ENCODE peak calls at places on chromosomes 1 and 21, in seven cellular contexts. One of them, this sample, is unnamed. For H3K4me1, the result is how much of the 10 kb centered on the place peaks cover.

GRCh38 chr21:18725653-18726052 is 322.1 kb upstream of the TMPRSS15 start:
- DNase-seq in tibial artery: no peak
- DNase-seq in left ventricle myocardium inferior: no peak
- DNase-seq in fibroblast of lung: no peak
- DNase-seq in heart left ventricle: no peak
- DNase-seq in right atrium auricular region: no peak
- DNase-seq in K562: no peak
- DNase-seq in this sample: no peak

GRCh38 chr1:27773732-27774445 is 870 bp downstream of the STX12 start:
- DNase-seq in tibial artery: no peak
- DNase-seq in left ventricle myocardium inferior: no peak
- DNase-seq in fibroblast of lung: peak
- DNase-seq in heart left ventricle: peak
- DNase-seq in right atrium auricular region: no peak
- DNase-seq in K562: no peak
- DNase-seq in this sample: no peak

GRCh38 chr1:11045428-11046269 is 1.4 kb downstream of the MASP2 start:
- DNase-seq in tibial artery: no peak
- DNase-seq in left ventricle myocardium inferior: no peak
- DNase-seq in fibroblast of lung: no peak
- DNase-seq in heart left ventricle: no peak
- DNase-seq in right atrium auricular region: no peak
- DNase-seq in K562: peak
- DNase-seq in this sample: peak

GRCh38 chr1:226132731-226133503 is 53.6 kb downstream of the ACBD3 start:
- DNase-seq in tibial artery: no peak
- DNase-seq in left ventricle myocardium inferior: no peak
- DNase-seq in fibroblast of lung: no peak
- DNase-seq in heart left ventricle: no peak
- DNase-seq in right atrium auricular region: peak
- DNase-seq in K562: no peak
- DNase-seq in this sample: peak

GRCh38 chr21:35071347-35071746 is 22.2 kb upstream of the RUNX1 start:
- DNase-seq in tibial artery: no peak
- DNase-seq in left ventricle myocardium inferior: no peak
- DNase-seq in fibroblast of lung: no peak
- DNase-seq in heart left ventricle: no peak
- DNase-seq in right atrium auricular region: no peak
- DNase-seq in K562: no peak
- DNase-seq in this sample: no peak

GRCh38 chr1:166064324-166064926 is 102.4 kb downstream of the FAM78B start:
- DNase-seq in tibial artery: no peak
- DNase-seq in left ventricle myocardium inferior: no peak
- DNase-seq in fibroblast of lung: no peak
- DNase-seq in heart left ventricle: peak
- DNase-seq in right atrium auricular region: no peak
- DNase-seq in K562: no peak
- DNase-seq in this sample: no peak

GRCh38 chr1:1351511-1352427 is 2.6 kb upstream of the DVL1 start:
- DNase-seq in tibial artery: no peak
- DNase-seq in left ventricle myocardium inferior: peak
- DNase-seq in fibroblast of lung: peak
- DNase-seq in heart left ventricle: peak
- DNase-seq in right atrium auricular region: peak
- DNase-seq in K562: no peak
- DNase-seq in this sample: peak

GRCh38 chr1:235502601-235503332 is 1.5 kb downstream of the B3GALNT2 start:
- DNase-seq in tibial artery: no peak
- DNase-seq in left ventricle myocardium inferior: no peak
- DNase-seq in fibroblast of lung: peak
- DNase-seq in heart left ventricle: no peak
- DNase-seq in right atrium auricular region: no peak
- DNase-seq in K562: no peak
- DNase-seq in this sample: no peak

GRCh38 chr21:41369105-41369914 is 7.5 kb downstream of the MX2 start:
- DNase-seq in tibial artery: peak
- DNase-seq in left ventricle myocardium inferior: peak
- DNase-seq in fibroblast of lung: no peak
- DNase-seq in heart left ventricle: peak
- DNase-seq in right atrium auricular region: no peak
- DNase-seq in K562: no peak
- DNase-seq in this sample: peak

GRCh38 chr1:11321656-11322491 is 48.9 kb downstream of the UBIAD1 start:
- DNase-seq in tibial artery: no peak
- DNase-seq in left ventricle myocardium inferior: no peak
- DNase-seq in fibroblast of lung: no peak
- DNase-seq in heart left ventricle: no peak
- DNase-seq in right atrium auricular region: no peak
- DNase-seq in K562: no peak
- DNase-seq in this sample: no peak

GRCh38 chr1:184283999-184284398 is 102.8 kb upstream of the C1orf21 start:
- DNase-seq in tibial artery: no peak
- DNase-seq in left ventricle myocardium inferior: peak
- DNase-seq in fibroblast of lung: peak
- DNase-seq in heart left ventricle: peak
- DNase-seq in right atrium auricular region: no peak
- DNase-seq in K562: no peak
- DNase-seq in this sample: peak

GRCh38 chr1:117045644-117046043 is 14.5 kb upstream of the TTF2 start:
- DNase-seq in tibial artery: no peak
- DNase-seq in left ventricle myocardium inferior: no peak
- DNase-seq in fibroblast of lung: no peak
- DNase-seq in heart left ventricle: no peak
- DNase-seq in right atrium auricular region: no peak
- DNase-seq in K562: no peak
- DNase-seq in this sample: no peak

GRCh38 chr1:94612555-94613204 is 71.1 kb upstream of the F3 start:
- DNase-seq in tibial artery: no peak
- DNase-seq in left ventricle myocardium inferior: no peak
- DNase-seq in fibroblast of lung: no peak
- DNase-seq in heart left ventricle: no peak
- DNase-seq in right atrium auricular region: no peak
- DNase-seq in K562: no peak
- DNase-seq in this sample: no peak

GRCh38 chr1:9852410-9853301 is 28.9 kb upstream of the CLSTN1 start:
- DNase-seq in tibial artery: no peak
- DNase-seq in left ventricle myocardium inferior: no peak
- DNase-seq in fibroblast of lung: peak
- DNase-seq in heart left ventricle: no peak
- DNase-seq in right atrium auricular region: peak
- DNase-seq in K562: no peak
- DNase-seq in this sample: no peak

GRCh38 chr1:67807282-67807681 is 26.0 kb downstream of the GNG12 start:
- DNase-seq in tibial artery: no peak
- DNase-seq in left ventricle myocardium inferior: no peak
- DNase-seq in fibroblast of lung: no peak
- DNase-seq in heart left ventricle: no peak
- DNase-seq in right atrium auricular region: no peak
- DNase-seq in K562: no peak
- DNase-seq in this sample: no peak

GRCh38 chr1:207868252-207868768 is 42.6 kb downstream of the CD34 start:
- DNase-seq in tibial artery: peak
- DNase-seq in left ventricle myocardium inferior: peak
- DNase-seq in fibroblast of lung: no peak
- DNase-seq in heart left ventricle: peak
- DNase-seq in right atrium auricular region: no peak
- DNase-seq in K562: peak
- DNase-seq in this sample: peak

GRCh38 chr1:205170532-205171269 is 40.8 kb downstream of the DSTYK start:
- DNase-seq in tibial artery: no peak
- DNase-seq in left ventricle myocardium inferior: no peak
- DNase-seq in fibroblast of lung: no peak
- DNase-seq in heart left ventricle: no peak
- DNase-seq in right atrium auricular region: no peak
- DNase-seq in K562: peak
- DNase-seq in this sample: no peak

DNA sequence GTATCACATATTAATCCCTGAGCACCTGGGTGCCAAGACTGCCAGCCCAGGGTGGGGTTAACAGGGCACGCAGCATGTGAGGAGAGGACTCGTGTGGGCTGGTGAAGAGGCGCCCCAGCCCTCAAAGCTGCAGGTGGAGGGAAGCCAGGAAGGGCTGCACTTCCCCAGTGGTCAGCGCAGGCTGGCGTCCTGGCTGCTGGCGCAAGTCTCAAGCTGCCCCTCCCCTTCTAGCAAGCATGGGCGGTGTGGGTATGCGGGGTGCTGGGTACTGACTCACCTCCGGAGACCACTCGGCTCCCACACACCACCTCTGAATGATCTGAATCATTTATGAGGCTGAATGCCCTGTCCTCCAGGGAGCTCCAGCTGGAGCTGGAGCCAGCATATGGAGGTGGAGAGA is 44.0 kb downstream of the EIF2D start:
- DNase-seq in tibial artery: no peak
- DNase-seq in left ventricle myocardium inferior: no peak
- DNase-seq in fibroblast of lung: peak
- DNase-seq in heart left ventricle: no peak
- DNase-seq in right atrium auricular region: no peak
- DNase-seq in K562: no peak
- DNase-seq in this sample: no peak
- H3K4me1 ChIP-seq in tibial artery: under half
- H3K4me1 ChIP-seq in left ventricle myocardium inferior: under half
- H3K4me1 ChIP-seq in fibroblast of lung: under half
- H3K4me1 ChIP-seq in heart left ventricle: under half
- H3K4me1 ChIP-seq in right atrium auricular region: under half
- H3K4me1 ChIP-seq in K562: under half
- H3K4me1 ChIP-seq in this sample: under half

GRCh38 chr1:147496571-147496970 is 44.7 kb upstream of the BCL9 start:
- DNase-seq in tibial artery: no peak
- DNase-seq in left ventricle myocardium inferior: peak
- DNase-seq in fibroblast of lung: peak
- DNase-seq in heart left ventricle: peak
- DNase-seq in right atrium auricular region: no peak
- DNase-seq in K562: peak
- DNase-seq in this sample: peak
- H3K27ac ChIP-seq in tibial artery: no peak
- H3K27ac ChIP-seq in left ventricle myocardium inferior: peak
- H3K27ac ChIP-seq in fibroblast of lung: no peak
- H3K27ac ChIP-seq in heart left ventricle: no peak
- H3K27ac ChIP-seq in right atrium auricular region: no peak
- H3K27ac ChIP-seq in K562: no peak
- H3K27ac ChIP-seq in this sample: no peak

GRCh38 chr1:76690784-76691183 is 176.5 kb upstream of the ST6GALNAC5 start:
- DNase-seq in tibial artery: no peak
- DNase-seq in left ventricle myocardium inferior: no peak
- DNase-seq in fibroblast of lung: peak
- DNase-seq in heart left ventricle: no peak
- DNase-seq in right atrium auricular region: no peak
- DNase-seq in K562: no peak
- DNase-seq in this sample: no peak

GRCh38 chr1:76682152-76682551 is 185.1 kb upstream of the ST6GALNAC5 start:
- DNase-seq in tibial artery: no peak
- DNase-seq in left ventricle myocardium inferior: no peak
- DNase-seq in fibroblast of lung: no peak
- DNase-seq in heart left ventricle: no peak
- DNase-seq in right atrium auricular region: no peak
- DNase-seq in K562: no peak
- DNase-seq in this sample: no peak

DNA sequence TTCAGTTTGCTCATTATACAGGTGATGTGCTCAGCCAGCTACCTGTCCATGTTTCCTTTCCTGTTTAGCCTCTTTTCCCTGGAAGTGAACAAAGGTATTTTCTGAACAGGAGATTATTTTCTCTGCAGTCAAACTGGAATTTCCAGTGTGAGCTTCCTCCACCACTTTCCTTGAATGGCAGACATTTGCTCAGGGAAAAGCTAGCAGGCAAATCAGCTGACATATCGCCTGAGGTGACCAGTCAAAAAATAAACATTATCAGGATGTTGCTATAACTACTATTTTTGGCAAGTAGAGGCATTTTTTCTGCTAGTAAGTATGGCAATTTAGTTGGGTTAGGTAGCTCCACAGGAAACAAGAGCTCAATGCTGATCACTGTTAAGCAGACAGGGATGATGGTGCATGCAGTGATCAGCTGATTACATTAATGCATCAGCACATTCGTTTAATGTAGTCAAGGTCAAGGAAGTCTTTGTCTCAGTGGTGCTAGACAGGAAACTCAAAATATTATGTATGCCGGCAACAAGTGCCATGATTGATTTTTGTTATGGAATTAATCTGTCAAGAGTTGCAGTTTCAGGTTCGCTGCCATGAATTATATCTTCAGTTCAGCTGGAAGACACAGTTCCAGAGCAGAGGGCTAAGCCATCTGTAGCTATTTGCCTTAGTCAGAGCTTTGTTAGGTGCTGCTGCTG is 179.8 kb upstream of the ST6GALNAC5 start:
- DNase-seq in tibial artery: no peak
- DNase-seq in left ventricle myocardium inferior: no peak
- DNase-seq in fibroblast of lung: no peak
- DNase-seq in heart left ventricle: no peak
- DNase-seq in right atrium auricular region: no peak
- DNase-seq in K562: no peak
- DNase-seq in this sample: no peak
- TF ChIP-seq CTCF in tibial artery: no peak
- TF ChIP-seq CTCF in left ventricle myocardium inferior: no peak
- TF ChIP-seq CTCF in fibroblast of lung: no peak
- TF ChIP-seq CTCF in heart left ventricle: no peak
- TF ChIP-seq CTCF in right atrium auricular region: no peak
- TF ChIP-seq CTCF in K562: no peak
- TF ChIP-seq CTCF in this sample: no peak

GRCh38 chr1:15830284-15830657 is 17.2 kb upstream of the SPEN start:
- DNase-seq in tibial artery: no peak
- DNase-seq in left ventricle myocardium inferior: no peak
- DNase-seq in fibroblast of lung: no peak
- DNase-seq in heart left ventricle: no peak
- DNase-seq in right atrium auricular region: no peak
- DNase-seq in K562: no peak
- DNase-seq in this sample: no peak
- H3K4me1 ChIP-seq in tibial artery: under half
- H3K4me1 ChIP-seq in left ventricle myocardium inferior: under half
- H3K4me1 ChIP-seq in fibroblast of lung: under half
- H3K4me1 ChIP-seq in heart left ventricle: under half
- H3K4me1 ChIP-seq in right atrium auricular region: under half
- H3K4me1 ChIP-seq in K562: under half
- H3K4me1 ChIP-seq in this sample: under half

GRCh38 chr1:245336149-245336983 is 181.6 kb downstream of the KIF26B start:
- DNase-seq in tibial artery: no peak
- DNase-seq in left ventricle myocardium inferior: no peak
- DNase-seq in fibroblast of lung: peak
- DNase-seq in heart left ventricle: no peak
- DNase-seq in right atrium auricular region: no peak
- DNase-seq in K562: no peak
- DNase-seq in this sample: no peak
- H3K27ac ChIP-seq in tibial artery: no peak
- H3K27ac ChIP-seq in left ventricle myocardium inferior: no peak
- H3K27ac ChIP-seq in fibroblast of lung: no peak
- H3K27ac ChIP-seq in heart left ventricle: no peak
- H3K27ac ChIP-seq in right atrium auricular region: no peak
- H3K27ac ChIP-seq in K562: no peak
- H3K27ac ChIP-seq in this sample: no peak

DNA sequence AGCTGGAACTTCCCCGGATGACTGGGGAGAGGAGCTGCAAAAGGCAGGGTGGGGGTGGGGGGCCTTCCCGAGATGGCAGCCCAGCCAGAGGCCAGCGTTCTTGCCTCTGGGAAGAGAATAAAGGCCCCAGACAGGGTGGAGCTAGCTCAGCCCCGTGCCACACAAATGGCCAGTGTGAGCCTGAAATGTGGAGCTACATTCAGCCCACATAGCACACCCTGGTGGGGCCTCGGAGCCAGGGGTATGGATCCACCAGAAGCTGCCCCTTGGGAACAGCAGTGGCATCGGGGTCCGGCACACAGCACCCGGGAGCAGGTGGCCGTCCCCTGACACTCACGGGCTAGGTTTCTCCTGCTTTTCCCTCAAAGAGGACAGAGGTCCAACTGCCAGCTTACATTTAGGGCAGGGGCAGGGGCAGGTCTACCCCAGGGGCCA is 93.9 kb downstream of the PDE9A start:
- DNase-seq in tibial artery: peak
- DNase-seq in left ventricle myocardium inferior: no peak
- DNase-seq in fibroblast of lung: no peak
- DNase-seq in heart left ventricle: no peak
- DNase-seq in right atrium auricular region: no peak
- DNase-seq in K562: no peak
- DNase-seq in this sample: peak
- TF ChIP-seq CTCF in tibial artery: no peak
- TF ChIP-seq CTCF in left ventricle myocardium inferior: no peak
- TF ChIP-seq CTCF in fibroblast of lung: no peak
- TF ChIP-seq CTCF in heart left ventricle: no peak
- TF ChIP-seq CTCF in right atrium auricular region: no peak
- TF ChIP-seq CTCF in K562: no peak
- TF ChIP-seq CTCF in this sample: no peak

This sample was measured in sigmoid colon.